ENCODE peak calls at places on chromosomes 5 and 9, in five cellular contexts. One of them, this sample, is unnamed.

GRCh38 chr5:54733101-54733500 is 215.5 kb downstream of the SNX18 start:
- DNase-seq in foreskin fibroblast: no peak
- DNase-seq in GM06990: no peak
- DNase-seq in fibroblast of mammary gland: no peak
- DNase-seq in fibroblast of the aortic adventitia: no peak
- DNase-seq in this sample: no peak

GRCh38 chr9:98881836-98882568 is 61.7 kb upstream of the COL15A1 start:
- DNase-seq in fibroblast of mammary gland: peak; percentile 75
- DNase-seq in foreskin fibroblast: no peak
- DNase-seq in GM06990: no peak
- DNase-seq in fibroblast of the aortic adventitia: no peak
- DNase-seq in this sample: no peak

GRCh38 chr9:81083062-81083461 is 606.3 kb downstream of the TLE1 start:
- DNase-seq in foreskin fibroblast: peak; percentile 33
- DNase-seq in fibroblast of mammary gland: peak; percentile 6
- DNase-seq in GM06990: no peak
- DNase-seq in fibroblast of the aortic adventitia: no peak
- DNase-seq in this sample: no peak

GRCh38 chr5:153523831-153524230 is 33.4 kb downstream of the GRIA1 start:
- DNase-seq in GM06990: no peak
- DNase-seq in fibroblast of the aortic adventitia: peak; percentile 60
- DNase-seq in fibroblast of mammary gland: peak; percentile 82
- DNase-seq in foreskin fibroblast: peak; percentile 82
- DNase-seq in this sample: no peak

GRCh38 chr9:92725266-92725545 is 39.4 kb downstream of the BICD2 start:
- DNase-seq in GM06990: no peak
- DNase-seq in foreskin fibroblast: no peak
- DNase-seq in fibroblast of mammary gland: no peak
- DNase-seq in fibroblast of the aortic adventitia: no peak
- DNase-seq in this sample: no peak

GRCh38 chr9:107029146-107029545 is 166.2 kb downstream of the ZNF462 start:
- DNase-seq in foreskin fibroblast: no peak
- DNase-seq in fibroblast of the aortic adventitia: no peak
- DNase-seq in fibroblast of mammary gland: no peak
- DNase-seq in GM06990: no peak
- DNase-seq in this sample: no peak

GRCh38 chr9:96331236-96331947 is 29.4 kb upstream of the HSD17B3 start:
- DNase-seq in foreskin fibroblast: peak; percentile 29
- DNase-seq in fibroblast of mammary gland: peak; percentile 7
- DNase-seq in GM06990: no peak
- DNase-seq in fibroblast of the aortic adventitia: peak; percentile 33
- DNase-seq in this sample: no peak

GRCh38 chr5:39063037-39063436 is 11.2 kb downstream of the RICTOR start:
- DNase-seq in GM06990: no peak
- DNase-seq in fibroblast of the aortic adventitia: no peak
- DNase-seq in fibroblast of mammary gland: no peak
- DNase-seq in foreskin fibroblast: peak; percentile 13
- DNase-seq in this sample: no peak

GRCh38 chr5:155274484-155274883 is 260.9 kb downstream of the KIF4B start:
- DNase-seq in fibroblast of the aortic adventitia: no peak
- DNase-seq in GM06990: no peak
- DNase-seq in fibroblast of mammary gland: no peak
- DNase-seq in foreskin fibroblast: no peak
- DNase-seq in this sample: no peak

GRCh38 chr9:71223953-71224538 is 102.6 kb upstream of the TRPM3 start:
- DNase-seq in foreskin fibroblast: peak; percentile 3
- DNase-seq in GM06990: no peak
- DNase-seq in fibroblast of the aortic adventitia: peak; percentile 17
- DNase-seq in fibroblast of mammary gland: peak; percentile 2
- DNase-seq in this sample: no peak

GRCh38 chr9:131111854-131112311 is 13.5 kb upstream of the NUP214 start:
- DNase-seq in GM06990: no peak
- DNase-seq in fibroblast of the aortic adventitia: no peak
- DNase-seq in fibroblast of mammary gland: no peak
- DNase-seq in foreskin fibroblast: no peak
- DNase-seq in this sample: no peak

GRCh38 chr5:71783891-71784290 is 64.8 kb downstream of the CARTPT start:
- DNase-seq in foreskin fibroblast: peak; percentile 13
- DNase-seq in fibroblast of mammary gland: no peak
- DNase-seq in GM06990: no peak
- DNase-seq in fibroblast of the aortic adventitia: no peak
- DNase-seq in this sample: no peak

GRCh38 chr5:99019254-99019653 is 90.4 kb upstream of the CHD1 start:
- DNase-seq in GM06990: no peak
- DNase-seq in fibroblast of mammary gland: peak; percentile 77
- DNase-seq in fibroblast of the aortic adventitia: no peak
- DNase-seq in foreskin fibroblast: peak; percentile 71
- DNase-seq in this sample: no peak

GRCh38 chr9:17402309-17402708 is 176.6 kb upstream of the SH3GL2 start:
- DNase-seq in fibroblast of mammary gland: peak; percentile 47
- DNase-seq in GM06990: no peak
- DNase-seq in foreskin fibroblast: peak; percentile 6
- DNase-seq in fibroblast of the aortic adventitia: peak; percentile 30
- DNase-seq in this sample: no peak

GRCh38 chr5:98360548-98360947 is 412.9 kb upstream of the RGMB start:
- DNase-seq in GM06990: no peak
- DNase-seq in fibroblast of the aortic adventitia: no peak
- DNase-seq in foreskin fibroblast: no peak
- DNase-seq in fibroblast of mammary gland: no peak
- DNase-seq in this sample: no peak

DNA sequence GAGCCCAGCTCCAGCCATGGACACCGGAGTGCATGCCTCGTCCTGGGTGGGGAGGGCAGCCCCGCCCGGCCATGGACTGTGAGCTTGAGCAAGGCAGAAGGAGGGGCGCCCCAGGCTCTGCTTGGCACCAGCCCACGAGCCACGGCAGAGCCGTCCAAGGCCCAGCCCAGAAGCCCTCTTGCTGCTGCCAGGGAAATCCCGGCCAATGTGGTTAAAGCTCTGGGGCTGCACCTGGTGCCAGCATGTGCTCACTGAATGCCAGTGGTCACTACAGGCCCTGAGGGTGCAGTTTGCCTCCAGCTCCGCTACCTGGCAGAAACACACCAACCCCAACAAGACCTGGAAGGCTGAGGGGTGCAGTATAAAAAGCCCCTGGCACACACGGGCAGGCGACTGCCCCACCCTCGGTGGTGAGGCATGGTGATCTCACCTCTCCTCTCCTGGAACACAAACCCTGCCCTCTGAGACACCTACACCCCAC is 11.8 kb downstream of the BRD3 start:
- DNase-seq in foreskin fibroblast: peak; percentile 91
- DNase-seq in GM06990: no peak
- DNase-seq in fibroblast of mammary gland: peak; percentile 73
- DNase-seq in fibroblast of the aortic adventitia: peak; percentile 90
- DNase-seq in this sample: no peak
- H3K4me3 ChIP-seq in foreskin fibroblast: no peak overlapping the region
- H3K4me3 ChIP-seq in GM06990: no peak overlapping the region
- H3K4me3 ChIP-seq in fibroblast of mammary gland: no peak overlapping the region
- H3K4me3 ChIP-seq in fibroblast of the aortic adventitia: no peak overlapping the region
- H3K4me3 ChIP-seq in this sample: no peak overlapping the region

GRCh38 chr9:10921671-10922070 is 308.9 kb upstream of the PTPRD start:
- DNase-seq in GM06990: no peak
- DNase-seq in foreskin fibroblast: no peak
- DNase-seq in fibroblast of mammary gland: no peak
- DNase-seq in fibroblast of the aortic adventitia: no peak
- DNase-seq in this sample: no peak
- TF ChIP-seq CTCF in GM06990: no peak
- TF ChIP-seq CTCF in foreskin fibroblast: no peak
- TF ChIP-seq CTCF in fibroblast of mammary gland: no peak
- TF ChIP-seq CTCF in fibroblast of the aortic adventitia: no peak
- TF ChIP-seq CTCF in this sample: no peak

DNA sequence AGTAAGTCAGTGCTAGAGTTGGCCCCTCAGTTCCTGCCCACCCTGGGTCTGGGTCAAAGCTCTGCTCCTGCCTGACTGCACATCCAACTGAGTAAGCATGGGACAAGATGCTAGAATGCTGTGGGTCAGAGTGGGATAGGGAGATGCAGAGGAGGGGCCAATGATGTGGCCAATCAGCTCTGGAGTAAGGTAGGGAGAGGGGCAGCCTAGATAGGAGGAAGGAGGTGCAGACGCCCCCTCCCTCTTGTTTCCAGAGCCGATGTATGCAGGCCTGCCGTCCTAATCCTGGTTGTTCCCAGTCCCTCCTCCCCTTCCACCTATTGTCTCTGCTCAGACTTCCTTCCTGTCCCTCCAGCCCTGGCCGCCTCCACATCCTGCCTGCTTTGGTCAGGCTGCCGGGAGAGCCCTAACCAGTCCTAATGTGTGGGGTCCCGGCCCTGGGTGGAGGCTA is 1.3 kb downstream of the ARAP3 start:
- DNase-seq in fibroblast of the aortic adventitia: peak; percentile 30
- DNase-seq in GM06990: no peak
- DNase-seq in fibroblast of mammary gland: no peak
- DNase-seq in foreskin fibroblast: peak; percentile 64
- DNase-seq in this sample: no peak
- H3K4me3 ChIP-seq in fibroblast of the aortic adventitia: peak overlapping the region; percentile 64
- H3K4me3 ChIP-seq in GM06990: no peak overlapping the region
- H3K4me3 ChIP-seq in fibroblast of mammary gland: no peak overlapping the region
- H3K4me3 ChIP-seq in foreskin fibroblast: peak overlapping the region; percentile 34
- H3K4me3 ChIP-seq in this sample: no peak overlapping the region

DNA sequence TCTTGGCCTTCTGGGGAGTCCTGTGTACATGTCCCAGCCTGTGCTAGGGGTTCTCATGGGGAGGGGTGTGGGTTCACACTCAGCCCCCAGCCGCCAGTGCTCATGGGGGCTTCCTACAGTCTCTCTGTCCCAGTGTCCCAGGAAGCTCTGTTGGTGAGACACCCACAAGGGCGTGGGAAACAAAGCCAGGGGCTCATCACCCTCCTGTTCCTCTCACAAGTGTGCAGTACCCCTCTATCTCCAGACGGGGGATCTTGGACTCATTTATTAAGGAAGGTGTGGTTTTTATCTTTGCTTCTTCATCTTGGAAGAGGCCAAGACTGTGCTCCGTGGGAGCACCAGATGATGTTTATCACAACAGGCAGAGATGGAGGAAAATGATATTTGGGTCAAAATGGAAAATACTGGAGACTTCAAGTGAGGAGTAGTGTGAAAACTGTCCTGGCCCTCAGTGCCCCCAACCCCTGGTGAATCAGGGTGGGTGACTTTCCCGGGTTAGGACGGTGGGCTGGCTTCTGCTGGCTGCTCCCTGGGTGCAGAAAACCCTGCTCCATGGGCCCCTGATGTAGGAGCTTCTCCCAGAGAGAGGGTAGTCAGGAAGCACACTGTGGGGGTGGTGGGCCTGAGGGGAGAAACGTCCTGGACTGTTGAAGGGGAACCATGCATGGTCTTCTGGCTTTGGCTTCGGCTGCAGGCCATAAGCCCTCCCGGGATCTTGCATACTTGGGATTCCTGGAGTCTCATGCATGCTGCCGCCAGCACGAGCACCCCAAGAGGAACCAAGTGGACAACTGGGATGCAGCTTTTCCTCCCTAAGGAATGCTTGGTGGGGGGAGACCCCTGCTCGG is 15.3 kb downstream of the TMEM171 start:
- DNase-seq in fibroblast of the aortic adventitia: peak; percentile 28
- DNase-seq in fibroblast of mammary gland: peak; percentile 58
- DNase-seq in GM06990: no peak
- DNase-seq in foreskin fibroblast: peak; percentile 46
- DNase-seq in this sample: no peak
- TF ChIP-seq CTCF in fibroblast of the aortic adventitia: peak; percentile 56
- TF ChIP-seq CTCF in fibroblast of mammary gland: peak; percentile 63
- TF ChIP-seq CTCF in GM06990: peak; percentile 15
- TF ChIP-seq CTCF in foreskin fibroblast: peak; percentile 54
- TF ChIP-seq CTCF in this sample: peak; percentile 53

DNA sequence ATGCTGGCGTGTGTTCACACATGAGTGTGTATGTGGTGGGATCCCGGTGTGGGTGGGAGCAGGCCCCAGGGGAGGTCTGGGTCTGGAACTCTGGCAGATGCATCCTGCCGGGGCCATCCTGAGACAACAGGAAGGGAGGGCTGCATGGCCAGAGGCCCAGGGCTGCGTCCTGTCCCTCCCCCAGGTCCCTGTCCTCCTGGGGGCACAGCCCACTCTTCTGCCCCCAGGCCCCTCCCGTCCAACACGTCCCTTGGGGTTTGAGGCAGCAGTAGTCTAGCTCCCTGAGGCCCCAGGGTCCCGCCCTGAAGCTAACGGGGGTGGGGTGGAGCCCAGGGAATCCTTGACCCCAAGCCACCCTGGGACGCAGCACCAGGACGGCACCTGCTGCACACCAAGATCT is 16.6 kb downstream of the FLT4 start:
- DNase-seq in fibroblast of mammary gland: no peak
- DNase-seq in GM06990: no peak
- DNase-seq in foreskin fibroblast: no peak
- DNase-seq in fibroblast of the aortic adventitia: no peak
- DNase-seq in this sample: no peak
- H3K4me3 ChIP-seq in fibroblast of mammary gland: no peak overlapping the region
- H3K4me3 ChIP-seq in GM06990: no peak overlapping the region
- H3K4me3 ChIP-seq in foreskin fibroblast: no peak overlapping the region
- H3K4me3 ChIP-seq in fibroblast of the aortic adventitia: no peak overlapping the region
- H3K4me3 ChIP-seq in this sample: no peak overlapping the region

DNA sequence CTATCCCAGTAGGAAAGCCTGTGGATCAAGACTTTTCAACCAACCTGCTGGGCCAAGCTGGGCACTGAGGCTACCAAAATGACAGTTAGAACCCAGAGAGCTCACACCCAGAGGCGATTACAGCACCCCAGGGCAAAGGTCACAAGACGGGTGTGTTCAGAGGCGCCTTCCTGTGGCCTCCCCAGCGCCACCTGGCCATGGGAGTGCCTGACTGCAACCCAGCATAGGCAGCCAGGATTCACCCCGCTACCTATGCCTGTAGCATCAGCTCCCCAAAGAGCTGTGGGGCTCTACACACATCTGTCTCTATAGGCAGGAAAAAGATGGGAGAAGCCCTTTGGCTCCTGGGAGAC is 33.5 kb downstream of the PDGFRB start:
- DNase-seq in foreskin fibroblast: peak; percentile 55
- DNase-seq in fibroblast of mammary gland: no peak
- DNase-seq in GM06990: peak; percentile 39
- DNase-seq in fibroblast of the aortic adventitia: no peak
- DNase-seq in this sample: no peak
- TF ChIP-seq CTCF in foreskin fibroblast: peak; percentile 20
- TF ChIP-seq CTCF in fibroblast of mammary gland: peak; percentile 11
- TF ChIP-seq CTCF in GM06990: peak; percentile 69
- TF ChIP-seq CTCF in fibroblast of the aortic adventitia: peak; percentile 16
- TF ChIP-seq CTCF in this sample: peak; percentile 68